ENCODE peak calls at places on chromosomes 6 and 20, in nine cellular contexts. One of them, this sample, is unnamed.

GRCh38 chr6:23325065-23325464 is 755.7 kb downstream of the HDGFL1 start:
- DNase-seq in sigmoid colon: no peak
- DNase-seq in retina: no peak
- DNase-seq in AG10803: no peak
- DNase-seq in T-helper 17 cell: no peak
- DNase-seq in C1 segment of cervical spinal cord: no peak
- DNase-seq in progenitor cell of endocrine pancreas: no peak
- DNase-seq in COLO829: no peak
- DNase-seq in GM12865: no peak
- DNase-seq in this sample: no peak

GRCh38 chr20:51356871-51357270 is 185.6 kb downstream of the NFATC2 start:
- DNase-seq in sigmoid colon: no peak
- DNase-seq in retina: no peak
- DNase-seq in AG10803: no peak
- DNase-seq in T-helper 17 cell: no peak
- DNase-seq in C1 segment of cervical spinal cord: no peak
- DNase-seq in progenitor cell of endocrine pancreas: no peak
- DNase-seq in COLO829: no peak
- DNase-seq in GM12865: no peak
- DNase-seq in this sample: no peak

GRCh38 chr6:148423601-148424270 is 81.1 kb downstream of the SASH1 start:
- DNase-seq in sigmoid colon: no peak
- DNase-seq in retina: no peak
- DNase-seq in AG10803: no peak
- DNase-seq in T-helper 17 cell: no peak
- DNase-seq in C1 segment of cervical spinal cord: no peak
- DNase-seq in progenitor cell of endocrine pancreas: no peak
- DNase-seq in COLO829: no peak
- DNase-seq in GM12865: no peak
- DNase-seq in this sample: no peak

GRCh38 chr6:82365011-82365751 is 1.6 kb downstream of the TPBG start:
- DNase-seq in sigmoid colon: no peak
- DNase-seq in retina: no peak
- DNase-seq in AG10803: peak
- DNase-seq in T-helper 17 cell: no peak
- DNase-seq in C1 segment of cervical spinal cord: no peak
- DNase-seq in progenitor cell of endocrine pancreas: peak
- DNase-seq in COLO829: no peak
- DNase-seq in GM12865: peak
- DNase-seq in this sample: peak

GRCh38 chr6:169868458-169868857 is 117.0 kb downstream of the ERMARD start:
- DNase-seq in sigmoid colon: peak
- DNase-seq in retina: no peak
- DNase-seq in AG10803: no peak
- DNase-seq in T-helper 17 cell: no peak
- DNase-seq in C1 segment of cervical spinal cord: no peak
- DNase-seq in progenitor cell of endocrine pancreas: no peak
- DNase-seq in COLO829: no peak
- DNase-seq in GM12865: peak
- DNase-seq in this sample: peak

GRCh38 chr6:24251339-24251738 is 106.5 kb downstream of the DCDC2 start:
- DNase-seq in sigmoid colon: no peak
- DNase-seq in retina: peak
- DNase-seq in AG10803: no peak
- DNase-seq in T-helper 17 cell: no peak
- DNase-seq in C1 segment of cervical spinal cord: no peak
- DNase-seq in progenitor cell of endocrine pancreas: no peak
- DNase-seq in COLO829: no peak
- DNase-seq in GM12865: no peak
- DNase-seq in this sample: no peak

GRCh38 chr20:25739615-25740320 is 43.1 kb upstream of the ZNF337 start:
- DNase-seq in sigmoid colon: no peak
- DNase-seq in retina: no peak
- DNase-seq in AG10803: no peak
- DNase-seq in T-helper 17 cell: no peak
- DNase-seq in C1 segment of cervical spinal cord: no peak
- DNase-seq in progenitor cell of endocrine pancreas: no peak
- DNase-seq in COLO829: no peak
- DNase-seq in GM12865: no peak
- DNase-seq in this sample: no peak

GRCh38 chr6:31898200-31899011 is 908 bp upstream of the EHMT2 start:
- DNase-seq in sigmoid colon: no peak
- DNase-seq in retina: peak
- DNase-seq in AG10803: peak
- DNase-seq in T-helper 17 cell: no peak
- DNase-seq in C1 segment of cervical spinal cord: no peak
- DNase-seq in progenitor cell of endocrine pancreas: no peak
- DNase-seq in COLO829: peak
- DNase-seq in GM12865: peak
- DNase-seq in this sample: peak

GRCh38 chr6:40536442-40536841 is 50.7 kb downstream of the LRFN2 start:
- DNase-seq in sigmoid colon: no peak
- DNase-seq in retina: no peak
- DNase-seq in AG10803: no peak
- DNase-seq in T-helper 17 cell: no peak
- DNase-seq in C1 segment of cervical spinal cord: no peak
- DNase-seq in progenitor cell of endocrine pancreas: no peak
- DNase-seq in COLO829: no peak
- DNase-seq in GM12865: no peak
- DNase-seq in this sample: no peak

GRCh38 chr6:77620290-77620882 is 32.5 kb upstream of the MEI4 start:
- DNase-seq in sigmoid colon: no peak
- DNase-seq in retina: no peak
- DNase-seq in AG10803: no peak
- DNase-seq in T-helper 17 cell: no peak
- DNase-seq in C1 segment of cervical spinal cord: no peak
- DNase-seq in progenitor cell of endocrine pancreas: no peak
- DNase-seq in COLO829: no peak
- DNase-seq in GM12865: peak
- DNase-seq in this sample: no peak

GRCh38 chr20:2752631-2753455 is 47.6 kb downstream of the CPXM1 start:
- DNase-seq in sigmoid colon: peak
- DNase-seq in retina: peak
- DNase-seq in AG10803: peak
- DNase-seq in T-helper 17 cell: peak
- DNase-seq in C1 segment of cervical spinal cord: no peak
- DNase-seq in progenitor cell of endocrine pancreas: no peak
- DNase-seq in COLO829: peak
- DNase-seq in GM12865: peak
- DNase-seq in this sample: peak

GRCh38 chr6:79421707-79422484 is 115.3 kb downstream of the LCA5 start:
- DNase-seq in sigmoid colon: no peak
- DNase-seq in retina: no peak
- DNase-seq in AG10803: peak
- DNase-seq in T-helper 17 cell: no peak
- DNase-seq in C1 segment of cervical spinal cord: no peak
- DNase-seq in progenitor cell of endocrine pancreas: no peak
- DNase-seq in COLO829: peak
- DNase-seq in GM12865: peak
- DNase-seq in this sample: no peak

GRCh38 chr6:150788135-150788534 is 77.4 kb upstream of the MTHFD1L start:
- DNase-seq in sigmoid colon: no peak
- DNase-seq in retina: peak
- DNase-seq in AG10803: no peak
- DNase-seq in T-helper 17 cell: no peak
- DNase-seq in C1 segment of cervical spinal cord: no peak
- DNase-seq in progenitor cell of endocrine pancreas: no peak
- DNase-seq in COLO829: no peak
- DNase-seq in GM12865: no peak
- DNase-seq in this sample: no peak

GRCh38 chr6:7137335-7138106 is 29.8 kb downstream of the RREB1 start:
- DNase-seq in sigmoid colon: peak
- DNase-seq in retina: peak
- DNase-seq in AG10803: peak
- DNase-seq in T-helper 17 cell: peak
- DNase-seq in C1 segment of cervical spinal cord: no peak
- DNase-seq in progenitor cell of endocrine pancreas: no peak
- DNase-seq in COLO829: no peak
- DNase-seq in GM12865: peak
- DNase-seq in this sample: peak